ENCODE peak calls at places on chromosomes 4 and X, in four cellular contexts. One of them, this sample, is unnamed.

GRCh38 chr4:136908122-136908521 is 624.2 kb downstream of the PCDH18 start:
- DNase-seq in fibroblast of pulmonary artery: no peak
- DNase-seq in cardiac muscle cell: no peak
- DNase-seq in ovary: no peak
- DNase-seq in this sample: no peak

GRCh38 chr4:114217150-114217817 is 237.8 kb upstream of the ARSJ start:
- DNase-seq in fibroblast of pulmonary artery: no peak
- DNase-seq in cardiac muscle cell: no peak
- DNase-seq in ovary: no peak
- DNase-seq in this sample: no peak

GRCh38 chrX:8668797-8669196 is 63.1 kb downstream of the ANOS1 start:
- DNase-seq in fibroblast of pulmonary artery: no peak
- DNase-seq in cardiac muscle cell: peak; percentile 48
- DNase-seq in ovary: no peak
- DNase-seq in this sample: no peak

GRCh38 chrX:134460005-134460860 is at the start of gene HPRT1:
- DNase-seq in fibroblast of pulmonary artery: peak; percentile 74
- DNase-seq in cardiac muscle cell: peak; percentile 96
- DNase-seq in ovary: peak; percentile 79
- DNase-seq in this sample: peak; percentile 35

GRCh38 chr4:83454626-83455025 is 997 bp downstream of the HELQ start:
- DNase-seq in fibroblast of pulmonary artery: peak; percentile 20
- DNase-seq in cardiac muscle cell: peak; percentile 13
- DNase-seq in ovary: no peak
- DNase-seq in this sample: no peak

GRCh38 chr4:23700197-23700596 is 189.7 kb downstream of the PPARGC1A start:
- DNase-seq in fibroblast of pulmonary artery: no peak
- DNase-seq in cardiac muscle cell: no peak
- DNase-seq in ovary: no peak
- DNase-seq in this sample: no peak

GRCh38 chr4:68490826-68491457 is 43.7 kb downstream of the TMPRSS11E start:
- DNase-seq in fibroblast of pulmonary artery: peak; percentile 21
- DNase-seq in cardiac muscle cell: peak; percentile 45
- DNase-seq in ovary: no peak
- DNase-seq in this sample: no peak

GRCh38 chr4:8675383-8675782 is 82.8 kb downstream of the CPZ start:
- DNase-seq in fibroblast of pulmonary artery: peak; percentile 8
- DNase-seq in cardiac muscle cell: peak; percentile 85
- DNase-seq in ovary: no peak
- DNase-seq in this sample: no peak

GRCh38 chrX:12249997-12250396 is 111.7 kb downstream of the FRMPD4 start:
- DNase-seq in fibroblast of pulmonary artery: no peak
- DNase-seq in cardiac muscle cell: no peak
- DNase-seq in ovary: no peak
- DNase-seq in this sample: no peak

GRCh38 chr4:126451237-126451885 is 1136.6 kb downstream of the FAT4 start:
- DNase-seq in fibroblast of pulmonary artery: no peak
- DNase-seq in cardiac muscle cell: no peak
- DNase-seq in ovary: no peak
- DNase-seq in this sample: peak; percentile 49

GRCh38 chr4:75470738-75471137 is 43.5 kb downstream of the RCHY1 start:
- DNase-seq in fibroblast of pulmonary artery: no peak
- DNase-seq in cardiac muscle cell: no peak
- DNase-seq in ovary: no peak
- DNase-seq in this sample: no peak

GRCh38 chrX:150324035-150324728 is 38.9 kb upstream of the MAMLD1 start:
- DNase-seq in fibroblast of pulmonary artery: peak; percentile 90
- DNase-seq in cardiac muscle cell: no peak
- DNase-seq in ovary: no peak
- DNase-seq in this sample: peak; percentile 64

GRCh38 chr4:55866973-55867574 is 13.6 kb downstream of the EXOC1 start:
- DNase-seq in fibroblast of pulmonary artery: peak; percentile 76
- DNase-seq in cardiac muscle cell: peak; percentile 71
- DNase-seq in ovary: no peak
- DNase-seq in this sample: peak; percentile 30

GRCh38 chr4:119490335-119490734 is 138.3 kb downstream of the PDE5A start:
- DNase-seq in fibroblast of pulmonary artery: peak; percentile 39
- DNase-seq in cardiac muscle cell: peak; percentile 27
- DNase-seq in ovary: no peak
- DNase-seq in this sample: no peak

GRCh38 chrX:130414800-130415199 is 13.0 kb downstream of the RBMX2 start:
- DNase-seq in fibroblast of pulmonary artery: no peak
- DNase-seq in cardiac muscle cell: no peak
- DNase-seq in ovary: no peak
- DNase-seq in this sample: no peak

GRCh38 chr4:48780867-48781219 is 764 bp upstream of the FRYL start:
- DNase-seq in fibroblast of pulmonary artery: peak; percentile 56
- DNase-seq in cardiac muscle cell: no peak
- DNase-seq in ovary: peak; percentile 58
- DNase-seq in this sample: no peak

GRCh38 chr4:38177035-38177791 is 217.0 kb downstream of the PTTG2 start:
- DNase-seq in fibroblast of pulmonary artery: peak; percentile 84
- DNase-seq in cardiac muscle cell: no peak
- DNase-seq in ovary: peak; percentile 32
- DNase-seq in this sample: no peak

GRCh38 chrX:135477576-135477975 is 42.9 kb upstream of the INTS6L start:
- DNase-seq in fibroblast of pulmonary artery: peak; percentile 91
- DNase-seq in cardiac muscle cell: peak; percentile 79
- DNase-seq in ovary: peak; percentile 49
- DNase-seq in this sample: peak; percentile 51

GRCh38 chr4:112516401-112517066 is 554 bp upstream of the NEUROG2 start:
- DNase-seq in fibroblast of pulmonary artery: no peak
- DNase-seq in cardiac muscle cell: peak; percentile 78
- DNase-seq in ovary: no peak
- DNase-seq in this sample: no peak
- H3K4me3 ChIP-seq in fibroblast of pulmonary artery: no peak overlapping the region
- H3K4me3 ChIP-seq in cardiac muscle cell: peak overlapping the region; percentile 22
- H3K4me3 ChIP-seq in ovary: peak overlapping the region; percentile 26
- H3K4me3 ChIP-seq in this sample: peak overlapping the region; percentile 31

GRCh38 chr4:46444318-46444717 is 54.4 kb upstream of the GABRA2 start:
- DNase-seq in fibroblast of pulmonary artery: peak; percentile 42
- DNase-seq in cardiac muscle cell: no peak
- DNase-seq in ovary: no peak
- DNase-seq in this sample: no peak

GRCh38 chr4:46441116-46441859 is 51.4 kb upstream of the GABRA2 start:
- DNase-seq in fibroblast of pulmonary artery: peak; percentile 43
- DNase-seq in cardiac muscle cell: no peak
- DNase-seq in ovary: no peak
- DNase-seq in this sample: no peak

GRCh38 chr4:46445689-46446339 is 55.9 kb upstream of the GABRA2 start:
- DNase-seq in fibroblast of pulmonary artery: peak; percentile 26
- DNase-seq in cardiac muscle cell: no peak
- DNase-seq in ovary: no peak
- DNase-seq in this sample: no peak

DNA sequence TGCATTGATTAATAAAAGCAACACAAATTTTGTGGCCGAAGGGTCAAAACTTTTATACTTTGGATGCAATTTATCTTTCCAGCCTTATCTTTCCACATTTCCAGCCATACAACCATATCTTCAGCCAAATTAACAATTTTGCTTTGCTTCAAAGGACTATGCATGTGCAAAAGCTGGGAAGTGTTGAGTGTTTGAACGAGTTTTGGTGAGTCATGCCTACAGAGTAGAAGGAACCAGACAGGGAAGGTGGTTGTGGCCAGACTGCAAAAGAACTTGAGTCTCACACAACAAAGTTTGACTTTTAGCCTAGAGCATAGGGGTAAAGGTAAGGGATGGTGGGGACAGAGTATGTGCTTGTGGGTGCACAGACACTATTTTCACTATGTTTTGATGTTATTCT is 53.0 kb upstream of the GABRA2 start:
- DNase-seq in fibroblast of pulmonary artery: peak; percentile 31
- DNase-seq in cardiac muscle cell: peak; percentile 18
- DNase-seq in ovary: no peak
- DNase-seq in this sample: no peak
- H3K4me3 ChIP-seq in fibroblast of pulmonary artery: no peak overlapping the region
- H3K4me3 ChIP-seq in cardiac muscle cell: no peak overlapping the region
- H3K4me3 ChIP-seq in ovary: no peak overlapping the region
- H3K4me3 ChIP-seq in this sample: no peak overlapping the region

GRCh38 chr4:121472937-121473721 is 92.3 kb upstream of the QRFPR start:
- DNase-seq in fibroblast of pulmonary artery: no peak
- DNase-seq in cardiac muscle cell: no peak
- DNase-seq in ovary: no peak
- DNase-seq in this sample: no peak
- H3K4me3 ChIP-seq in fibroblast of pulmonary artery: no peak overlapping the region
- H3K4me3 ChIP-seq in cardiac muscle cell: no peak overlapping the region
- H3K4me3 ChIP-seq in ovary: no peak overlapping the region
- H3K4me3 ChIP-seq in this sample: no peak overlapping the region

GRCh38 chrX:68917799-68918198 is 89.0 kb downstream of the EFNB1 start:
- DNase-seq in fibroblast of pulmonary artery: no peak
- DNase-seq in cardiac muscle cell: no peak
- DNase-seq in ovary: no peak
- DNase-seq in this sample: no peak
- H3K4me3 ChIP-seq in fibroblast of pulmonary artery: no peak overlapping the region
- H3K4me3 ChIP-seq in cardiac muscle cell: no peak overlapping the region
- H3K4me3 ChIP-seq in ovary: no peak overlapping the region
- H3K4me3 ChIP-seq in this sample: no peak overlapping the region

GRCh38 chr4:57102050-57102564 is 8.1 kb downstream of the IGFBP7 start:
- DNase-seq in fibroblast of pulmonary artery: peak; percentile 99
- DNase-seq in cardiac muscle cell: peak; percentile 85
- DNase-seq in ovary: peak; percentile 73
- DNase-seq in this sample: peak; percentile 97
- H3K4me3 ChIP-seq in fibroblast of pulmonary artery: peak overlapping the region; percentile 3
- H3K4me3 ChIP-seq in cardiac muscle cell: no peak overlapping the region
- H3K4me3 ChIP-seq in ovary: no peak overlapping the region
- H3K4me3 ChIP-seq in this sample: no peak overlapping the region

GRCh38 chr4:105662935-105663675 is 45.4 kb downstream of the INTS12 start:
- DNase-seq in fibroblast of pulmonary artery: no peak
- DNase-seq in cardiac muscle cell: no peak
- DNase-seq in ovary: no peak
- DNase-seq in this sample: no peak

GRCh38 chr4:105657117-105657765 is 51.2 kb downstream of the INTS12 start:
- DNase-seq in fibroblast of pulmonary artery: peak; percentile 7
- DNase-seq in cardiac muscle cell: no peak
- DNase-seq in ovary: no peak
- DNase-seq in this sample: no peak

GRCh38 chr4:105661028-105661427 is 47.5 kb downstream of the INTS12 start:
- DNase-seq in fibroblast of pulmonary artery: no peak
- DNase-seq in cardiac muscle cell: no peak
- DNase-seq in ovary: no peak
- DNase-seq in this sample: no peak

GRCh38 chr4:105659190-105659589 is 49.3 kb downstream of the INTS12 start:
- DNase-seq in fibroblast of pulmonary artery: no peak
- DNase-seq in cardiac muscle cell: no peak
- DNase-seq in ovary: no peak
- DNase-seq in this sample: no peak
- H3K4me3 ChIP-seq in fibroblast of pulmonary artery: no peak overlapping the region
- H3K4me3 ChIP-seq in cardiac muscle cell: no peak overlapping the region
- H3K4me3 ChIP-seq in ovary: no peak overlapping the region
- H3K4me3 ChIP-seq in this sample: no peak overlapping the region

DNA sequence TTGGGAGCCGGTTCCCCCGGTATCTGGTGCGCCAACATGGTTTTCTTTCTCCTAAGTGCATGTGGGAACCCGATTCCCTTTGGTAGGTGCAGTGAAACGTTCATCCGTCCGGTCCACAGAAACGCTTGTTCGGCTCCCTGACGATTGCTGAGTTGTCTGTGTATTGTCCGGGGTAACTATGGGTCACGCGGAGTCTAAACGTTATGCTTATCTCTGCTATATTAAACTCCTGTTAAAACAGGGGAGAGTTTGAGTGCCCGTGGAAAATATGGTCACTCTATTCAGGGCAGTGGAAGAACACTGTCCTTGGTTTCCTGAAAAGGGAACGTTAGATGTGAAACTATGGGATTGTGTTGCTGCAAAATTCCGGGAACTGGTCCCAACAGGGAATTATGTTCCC is 32.4 kb upstream of the MGST2 start:
- DNase-seq in fibroblast of pulmonary artery: no peak
- DNase-seq in cardiac muscle cell: no peak
- DNase-seq in ovary: no peak
- DNase-seq in this sample: no peak
- H3K4me3 ChIP-seq in fibroblast of pulmonary artery: no peak overlapping the region
- H3K4me3 ChIP-seq in cardiac muscle cell: no peak overlapping the region
- H3K4me3 ChIP-seq in ovary: peak overlapping the region; percentile 23
- H3K4me3 ChIP-seq in this sample: no peak overlapping the region

DNA sequence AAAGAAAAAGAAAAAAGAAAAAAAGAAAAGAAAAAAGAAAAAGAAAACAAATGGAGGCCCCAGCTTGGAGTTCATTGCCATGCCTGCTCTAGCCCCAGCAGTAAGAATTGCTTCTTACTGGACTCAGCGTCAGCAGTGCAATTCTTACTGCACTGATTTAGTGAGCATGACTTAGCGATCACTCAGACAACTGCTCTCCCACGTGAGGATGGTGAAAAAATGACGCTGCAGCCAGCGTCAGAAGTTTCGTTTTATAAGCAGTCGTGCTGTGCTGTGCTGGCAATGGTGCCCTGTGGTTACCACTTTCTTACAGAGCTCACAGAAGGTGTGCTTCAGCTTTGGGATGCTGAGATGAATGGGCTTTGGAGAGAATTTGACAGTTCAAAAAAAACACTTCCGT is 68.3 kb upstream of the DDX3X start:
- DNase-seq in fibroblast of pulmonary artery: peak; percentile 44
- DNase-seq in cardiac muscle cell: no peak
- DNase-seq in ovary: peak; percentile 38
- DNase-seq in this sample: no peak
- H3K4me3 ChIP-seq in fibroblast of pulmonary artery: no peak overlapping the region
- H3K4me3 ChIP-seq in cardiac muscle cell: no peak overlapping the region
- H3K4me3 ChIP-seq in ovary: peak overlapping the region; percentile 22
- H3K4me3 ChIP-seq in this sample: no peak overlapping the region

DNA sequence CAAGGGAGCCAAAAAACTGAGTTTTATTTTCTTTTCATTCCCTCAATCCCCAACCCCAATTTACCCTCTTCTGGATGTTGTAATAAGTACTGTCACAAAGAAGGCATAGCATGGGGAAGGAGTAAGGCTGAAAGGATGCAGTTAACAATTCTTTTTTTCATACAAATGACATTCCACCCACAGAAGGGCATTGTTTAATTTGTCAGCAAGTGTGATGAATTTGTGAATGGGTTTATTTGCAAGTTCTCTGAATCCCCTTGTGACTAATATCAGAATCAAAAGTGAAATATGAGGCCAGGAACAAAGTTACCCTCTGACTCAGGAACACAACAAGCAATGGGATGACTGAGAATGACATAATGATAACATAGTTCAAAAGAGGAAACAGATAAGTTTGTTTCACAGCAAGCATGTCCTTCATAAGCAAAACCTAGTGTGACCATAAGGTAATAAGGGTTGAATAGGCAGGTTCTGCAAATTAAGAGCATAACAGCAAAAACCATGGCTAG is 2.1 kb downstream of the GEMIN8 start:
- DNase-seq in fibroblast of pulmonary artery: peak; percentile 58
- DNase-seq in cardiac muscle cell: no peak
- DNase-seq in ovary: no peak
- DNase-seq in this sample: peak; percentile 74
- H3K4me3 ChIP-seq in fibroblast of pulmonary artery: no peak overlapping the region
- H3K4me3 ChIP-seq in cardiac muscle cell: no peak overlapping the region
- H3K4me3 ChIP-seq in ovary: no peak overlapping the region
- H3K4me3 ChIP-seq in this sample: no peak overlapping the region